ENCODE peak calls at places on chromosomes 5 and 9, in nine cellular contexts. One of them, this sample, is unnamed.

GRCh38 chr5:152170350-152170749 is 234.7 kb downstream of the NMUR2 start:
- DNase-seq in HL-60: no peak
- DNase-seq in stimulated activated CD8-positive, alpha-beta memory T cell treated with anti-CD3 and anti-CD28 coated beads, Interleukin-4, amount 100 ng/mL, for 1 hour: no peak
- DNase-seq in frontal cortex: no peak
- DNase-seq in RPMI8226: no peak
- DNase-seq in stimulated activated CD4-positive, alpha-beta T cell treated with anti-CD3 and anti-CD28 coated beads, TNF-alpha, amount 100 ng/mL, for 48 hours: no peak
- DNase-seq in left cardiac atrium: no peak
- DNase-seq in retina: no peak
- DNase-seq in heart left ventricle: peak
- DNase-seq in this sample: no peak

GRCh38 chr5:139985733-139986132 is 57.4 kb downstream of the NRG2 start:
- DNase-seq in RPMI8226: no peak
- DNase-seq in retina: peak
- DNase-seq in HL-60: no peak
- DNase-seq in left cardiac atrium: no peak
- DNase-seq in stimulated activated CD4-positive, alpha-beta T cell treated with anti-CD3 and anti-CD28 coated beads, TNF-alpha, amount 100 ng/mL, for 48 hours: no peak
- DNase-seq in stimulated activated CD8-positive, alpha-beta memory T cell treated with anti-CD3 and anti-CD28 coated beads, Interleukin-4, amount 100 ng/mL, for 1 hour: no peak
- DNase-seq in frontal cortex: no peak
- DNase-seq in heart left ventricle: no peak
- DNase-seq in this sample: no peak

GRCh38 chr5:20619606-20620005 is 631.6 kb upstream of the CDH18 start:
- DNase-seq in retina: no peak
- DNase-seq in heart left ventricle: no peak
- DNase-seq in stimulated activated CD8-positive, alpha-beta memory T cell treated with anti-CD3 and anti-CD28 coated beads, Interleukin-4, amount 100 ng/mL, for 1 hour: no peak
- DNase-seq in HL-60: no peak
- DNase-seq in frontal cortex: no peak
- DNase-seq in stimulated activated CD4-positive, alpha-beta T cell treated with anti-CD3 and anti-CD28 coated beads, TNF-alpha, amount 100 ng/mL, for 48 hours: no peak
- DNase-seq in left cardiac atrium: no peak
- DNase-seq in RPMI8226: no peak
- DNase-seq in this sample: no peak

GRCh38 chr5:962801-963200 is 45.8 kb upstream of the NKD2 start:
- DNase-seq in left cardiac atrium: no peak
- DNase-seq in RPMI8226: no peak
- DNase-seq in heart left ventricle: no peak
- DNase-seq in stimulated activated CD4-positive, alpha-beta T cell treated with anti-CD3 and anti-CD28 coated beads, TNF-alpha, amount 100 ng/mL, for 48 hours: no peak
- DNase-seq in HL-60: no peak
- DNase-seq in retina: peak
- DNase-seq in stimulated activated CD8-positive, alpha-beta memory T cell treated with anti-CD3 and anti-CD28 coated beads, Interleukin-4, amount 100 ng/mL, for 1 hour: no peak
- DNase-seq in frontal cortex: no peak
- DNase-seq in this sample: no peak

GRCh38 chr5:22372376-22372775 is 480.8 kb downstream of the CDH12 start:
- DNase-seq in HL-60: no peak
- DNase-seq in retina: no peak
- DNase-seq in left cardiac atrium: no peak
- DNase-seq in frontal cortex: no peak
- DNase-seq in stimulated activated CD4-positive, alpha-beta T cell treated with anti-CD3 and anti-CD28 coated beads, TNF-alpha, amount 100 ng/mL, for 48 hours: no peak
- DNase-seq in RPMI8226: no peak
- DNase-seq in stimulated activated CD8-positive, alpha-beta memory T cell treated with anti-CD3 and anti-CD28 coated beads, Interleukin-4, amount 100 ng/mL, for 1 hour: no peak
- DNase-seq in heart left ventricle: no peak
- DNase-seq in this sample: no peak

GRCh38 chr5:94707359-94707758 is 88.9 kb downstream of the SLF1 start:
- DNase-seq in stimulated activated CD8-positive, alpha-beta memory T cell treated with anti-CD3 and anti-CD28 coated beads, Interleukin-4, amount 100 ng/mL, for 1 hour: no peak
- DNase-seq in retina: no peak
- DNase-seq in heart left ventricle: no peak
- DNase-seq in HL-60: no peak
- DNase-seq in frontal cortex: no peak
- DNase-seq in RPMI8226: peak
- DNase-seq in stimulated activated CD4-positive, alpha-beta T cell treated with anti-CD3 and anti-CD28 coated beads, TNF-alpha, amount 100 ng/mL, for 48 hours: no peak
- DNase-seq in left cardiac atrium: no peak
- DNase-seq in this sample: no peak

GRCh38 chr5:143557061-143557818 is 153.8 kb upstream of the NR3C1 start:
- DNase-seq in left cardiac atrium: no peak
- DNase-seq in RPMI8226: no peak
- DNase-seq in stimulated activated CD4-positive, alpha-beta T cell treated with anti-CD3 and anti-CD28 coated beads, TNF-alpha, amount 100 ng/mL, for 48 hours: no peak
- DNase-seq in heart left ventricle: no peak
- DNase-seq in HL-60: no peak
- DNase-seq in stimulated activated CD8-positive, alpha-beta memory T cell treated with anti-CD3 and anti-CD28 coated beads, Interleukin-4, amount 100 ng/mL, for 1 hour: no peak
- DNase-seq in frontal cortex: no peak
- DNase-seq in retina: no peak
- DNase-seq in this sample: no peak

GRCh38 chr5:36305571-36306326 is 4.0 kb upstream of the RANBP3L start:
- DNase-seq in stimulated activated CD4-positive, alpha-beta T cell treated with anti-CD3 and anti-CD28 coated beads, TNF-alpha, amount 100 ng/mL, for 48 hours: no peak
- DNase-seq in heart left ventricle: peak
- DNase-seq in retina: peak
- DNase-seq in frontal cortex: peak
- DNase-seq in HL-60: no peak
- DNase-seq in left cardiac atrium: peak
- DNase-seq in RPMI8226: peak
- DNase-seq in stimulated activated CD8-positive, alpha-beta memory T cell treated with anti-CD3 and anti-CD28 coated beads, Interleukin-4, amount 100 ng/mL, for 1 hour: no peak
- DNase-seq in this sample: peak

GRCh38 chr5:139903450-139903804 is 107.8 kb downstream of the PSD2 start:
- DNase-seq in HL-60: no peak
- DNase-seq in heart left ventricle: no peak
- DNase-seq in frontal cortex: peak
- DNase-seq in left cardiac atrium: no peak
- DNase-seq in stimulated activated CD8-positive, alpha-beta memory T cell treated with anti-CD3 and anti-CD28 coated beads, Interleukin-4, amount 100 ng/mL, for 1 hour: no peak
- DNase-seq in stimulated activated CD4-positive, alpha-beta T cell treated with anti-CD3 and anti-CD28 coated beads, TNF-alpha, amount 100 ng/mL, for 48 hours: no peak
- DNase-seq in RPMI8226: no peak
- DNase-seq in retina: no peak
- DNase-seq in this sample: no peak

GRCh38 chr5:78467744-78468357 is 107.4 kb downstream of the SCAMP1 start:
- DNase-seq in HL-60: no peak
- DNase-seq in RPMI8226: peak
- DNase-seq in stimulated activated CD4-positive, alpha-beta T cell treated with anti-CD3 and anti-CD28 coated beads, TNF-alpha, amount 100 ng/mL, for 48 hours: no peak
- DNase-seq in retina: peak
- DNase-seq in stimulated activated CD8-positive, alpha-beta memory T cell treated with anti-CD3 and anti-CD28 coated beads, Interleukin-4, amount 100 ng/mL, for 1 hour: no peak
- DNase-seq in frontal cortex: no peak
- DNase-seq in heart left ventricle: no peak
- DNase-seq in left cardiac atrium: no peak
- DNase-seq in this sample: peak

GRCh38 chr9:75108571-75108970 is 20.3 kb downstream of the OSTF1 start:
- DNase-seq in RPMI8226: no peak
- DNase-seq in frontal cortex: no peak
- DNase-seq in stimulated activated CD8-positive, alpha-beta memory T cell treated with anti-CD3 and anti-CD28 coated beads, Interleukin-4, amount 100 ng/mL, for 1 hour: no peak
- DNase-seq in heart left ventricle: peak
- DNase-seq in left cardiac atrium: peak
- DNase-seq in retina: no peak
- DNase-seq in stimulated activated CD4-positive, alpha-beta T cell treated with anti-CD3 and anti-CD28 coated beads, TNF-alpha, amount 100 ng/mL, for 48 hours: no peak
- DNase-seq in HL-60: peak
- DNase-seq in this sample: no peak

GRCh38 chr5:32583582-32584232 is 1.6 kb upstream of the SUB1 start:
- DNase-seq in left cardiac atrium: no peak
- DNase-seq in stimulated activated CD4-positive, alpha-beta T cell treated with anti-CD3 and anti-CD28 coated beads, TNF-alpha, amount 100 ng/mL, for 48 hours: no peak
- DNase-seq in stimulated activated CD8-positive, alpha-beta memory T cell treated with anti-CD3 and anti-CD28 coated beads, Interleukin-4, amount 100 ng/mL, for 1 hour: no peak
- DNase-seq in HL-60: no peak
- DNase-seq in frontal cortex: no peak
- DNase-seq in RPMI8226: peak
- DNase-seq in heart left ventricle: no peak
- DNase-seq in retina: no peak
- DNase-seq in this sample: peak

GRCh38 chr9:126126807-126127206 is 199.8 kb upstream of the MVB12B start:
- DNase-seq in stimulated activated CD4-positive, alpha-beta T cell treated with anti-CD3 and anti-CD28 coated beads, TNF-alpha, amount 100 ng/mL, for 48 hours: no peak
- DNase-seq in HL-60: no peak
- DNase-seq in heart left ventricle: no peak
- DNase-seq in left cardiac atrium: no peak
- DNase-seq in frontal cortex: no peak
- DNase-seq in retina: no peak
- DNase-seq in stimulated activated CD8-positive, alpha-beta memory T cell treated with anti-CD3 and anti-CD28 coated beads, Interleukin-4, amount 100 ng/mL, for 1 hour: no peak
- DNase-seq in RPMI8226: no peak
- DNase-seq in this sample: no peak

GRCh38 chr5:36369092-36369737 is 67.5 kb upstream of the RANBP3L start:
- DNase-seq in retina: no peak
- DNase-seq in RPMI8226: no peak
- DNase-seq in stimulated activated CD4-positive, alpha-beta T cell treated with anti-CD3 and anti-CD28 coated beads, TNF-alpha, amount 100 ng/mL, for 48 hours: no peak
- DNase-seq in HL-60: no peak
- DNase-seq in heart left ventricle: no peak
- DNase-seq in left cardiac atrium: no peak
- DNase-seq in stimulated activated CD8-positive, alpha-beta memory T cell treated with anti-CD3 and anti-CD28 coated beads, Interleukin-4, amount 100 ng/mL, for 1 hour: no peak
- DNase-seq in frontal cortex: no peak
- DNase-seq in this sample: no peak

GRCh38 chr5:139700711-139701693 is 52.9 kb downstream of the CXXC5 start:
- DNase-seq in HL-60: no peak
- DNase-seq in left cardiac atrium: no peak
- DNase-seq in retina: peak
- DNase-seq in heart left ventricle: no peak
- DNase-seq in RPMI8226: no peak
- DNase-seq in frontal cortex: no peak
- DNase-seq in stimulated activated CD4-positive, alpha-beta T cell treated with anti-CD3 and anti-CD28 coated beads, TNF-alpha, amount 100 ng/mL, for 48 hours: no peak
- DNase-seq in stimulated activated CD8-positive, alpha-beta memory T cell treated with anti-CD3 and anti-CD28 coated beads, Interleukin-4, amount 100 ng/mL, for 1 hour: no peak
- DNase-seq in this sample: peak

GRCh38 chr9:110452227-110452801 is 114.7 kb upstream of the TXNDC8 start:
- DNase-seq in RPMI8226: no peak
- DNase-seq in heart left ventricle: no peak
- DNase-seq in stimulated activated CD8-positive, alpha-beta memory T cell treated with anti-CD3 and anti-CD28 coated beads, Interleukin-4, amount 100 ng/mL, for 1 hour: no peak
- DNase-seq in left cardiac atrium: no peak
- DNase-seq in HL-60: no peak
- DNase-seq in retina: peak
- DNase-seq in stimulated activated CD4-positive, alpha-beta T cell treated with anti-CD3 and anti-CD28 coated beads, TNF-alpha, amount 100 ng/mL, for 48 hours: no peak
- DNase-seq in frontal cortex: no peak
- DNase-seq in this sample: no peak

This sample was measured in naive B cell.